ENCODE peak calls at places on chromosomes 4 and X, in seven cellular contexts. X is D341Med; P is sciatic nerve; Z is left ventricle myocardium inferior; O is GM20000; Y is CD4-positive, alpha-beta T cell; C is T-helper 1 cell. J is an unnamed sample.

GRCh38 chr4:76641351-76641750 is 206.3 kb downstream of the SHROOM3 start:
- DNase-seq in P (no peak), C (no peak), X (no peak), O (no peak), Y (no peak), Z (no peak), J (no peak)

GRCh38 chr4:114193625-114194399 is 214.4 kb upstream of the ARSJ start:
- DNase-seq in Y (no peak), Z (no peak), P (no peak), O (no peak), C (no peak), X (no peak), J (no peak)

GRCh38 chrX:38959736-38960534 is 158.7 kb downstream of the MID1IP1 start:
- DNase-seq in O (no peak), Z (no peak), X (no peak), Y (no peak), C (no peak), P (no peak), J (no peak)

GRCh38 chr4:156495109-156495508 is 476.5 kb downstream of the PDGFC start:
- DNase-seq in C (no peak), X (no peak), O (no peak), P (no peak), Y (no peak), Z (no peak), J (no peak)

GRCh38 chr4:15756361-15756861 is 21.7 kb upstream of the CD38 start:
- DNase-seq in C (peak; percentile 12), O (no peak), X (no peak), P (no peak), Z (no peak), Y (peak; percentile 62), J (peak; percentile 71)

GRCh38 chr4:113576947-113577678 is 184.4 kb downstream of the CAMK2D start:
- DNase-seq in Y (no peak), P (no peak), C (no peak), Z (no peak), X (no peak), O (no peak), J (no peak)

GRCh38 chrX:41481264-41482109 is 34.3 kb downstream of the NYX start:
- DNase-seq in Y (no peak), O (peak; percentile 52), X (peak; percentile 43), C (no peak), Z (no peak), P (no peak), J (no peak)

GRCh38 chrX:26254436-26254835 is 38.5 kb downstream of the MAGEB5 start:
- DNase-seq in Z (no peak), O (no peak), C (no peak), X (no peak), P (no peak), Y (no peak), J (no peak)

GRCh38 chrX:107738768-107739167 is 36.8 kb downstream of the TSC22D3 start:
- DNase-seq in Z (no peak), C (no peak), O (no peak), P (no peak), Y (no peak), X (no peak), J (no peak)

GRCh38 chr4:101183658-101184373 is 163.5 kb downstream of the PPP3CA start:
- DNase-seq in Z (no peak), P (no peak), X (no peak), C (no peak), O (no peak), Y (no peak), J (no peak)

GRCh38 chr4:10047967-10048366 is 26.7 kb upstream of the SLC2A9 start:
- DNase-seq in Y (no peak), O (no peak), C (no peak), P (no peak), X (no peak), Z (no peak), J (no peak)

GRCh38 chr4:54082168-54082567 is 17.8 kb upstream of the CHIC2 start:
- DNase-seq in C (no peak), Y (no peak), X (no peak), O (no peak), Z (no peak), P (no peak), J (no peak)

GRCh38 chrX:101539116-101539515 is 11.2 kb upstream of the ARMCX1 start:
- DNase-seq in Y (no peak), Z (no peak), P (no peak), X (no peak), C (no peak), O (no peak), J (no peak)

GRCh38 chr4:25367004-25367621 is 9.9 kb upstream of the ANAPC4 start:
- DNase-seq in P (no peak), Y (no peak), X (no peak), Z (no peak), C (no peak), O (peak; percentile 30), J (no peak)

GRCh38 chr4:96736352-96736889 is 896.5 kb downstream of the PDHA2 start:
- DNase-seq in Z (no peak), P (no peak), X (no peak), C (no peak), Y (no peak), O (no peak), J (no peak)

GRCh38 chrX:115324194-115324593 is 34.7 kb downstream of the LUZP4 start:
- DNase-seq in Z (peak; percentile 22), C (no peak), P (no peak), X (no peak), Y (no peak), O (no peak), J (no peak)

GRCh38 chr4:152265149-152265621 is 270.7 kb downstream of the FBXW7 start:
- DNase-seq in Y (no peak), C (no peak), Z (no peak), P (no peak), X (no peak), O (no peak), J (no peak)

GRCh38 chr4:150591904-150592303 is 10.0 kb downstream of the MAB21L2 start:
- DNase-seq in C (no peak), Z (no peak), X (no peak), Y (no peak), O (no peak), P (no peak), J (no peak)

GRCh38 chr4:1198070-1198844 is 25.9 kb upstream of the SPON2 start:
- DNase-seq in C (no peak), P (peak; percentile 55), O (no peak), X (no peak), Y (no peak), Z (no peak), J (no peak)

GRCh38 chr4:24837296-24837695 is 41.9 kb downstream of the SOD3 start:
- DNase-seq in C (no peak), Z (no peak), Y (no peak), P (no peak), X (no peak), O (no peak), J (no peak)

GRCh38 chr4:84672177-84672576 is 89.2 kb downstream of the CDS1 start:
- DNase-seq in O (no peak), C (no peak), Y (no peak), Z (no peak), P (no peak), X (no peak), J (no peak)

GRCh38 chr4:53618321-53618720 is 27.0 kb upstream of the LNX1 start:
- DNase-seq in X (no peak), C (no peak), P (no peak), O (no peak), Z (no peak), Y (no peak), J (no peak)

GRCh38 chrX:97401154-97401553 is 517.4 kb downstream of the RPA4 start:
- DNase-seq in X (no peak), O (no peak), C (no peak), P (no peak), Z (no peak), Y (no peak), J (no peak)

GRCh38 chr4:177964061-177964460 is 521.8 kb upstream of the AGA start:
- DNase-seq in C (no peak), X (no peak), O (no peak), Z (no peak), Y (no peak), P (no peak), J (no peak)

GRCh38 chrX:152733261-152733975 is at the start of the genes CSAG1 and MAGEA12:
- DNase-seq in C (no peak), Z (no peak), X (no peak), O (no peak), P (peak; percentile 45), Y (no peak), J (no peak)

GRCh38 chr4:4695497-4695896 is 153.6 kb upstream of the STX18 start:
- DNase-seq in C (no peak), P (no peak), O (no peak), X (no peak), Z (no peak), Y (no peak), J (no peak)

GRCh38 chrX:104707042-104707441 is 141.0 kb downstream of the IL1RAPL2 start:
- DNase-seq in Z (no peak), Y (no peak), O (no peak), C (no peak), P (no peak), X (no peak), J (no peak)